ENCODE peak calls at places on chromosomes 4 and X, in four cellular contexts. One of them, this sample, is unnamed.

GRCh38 chr4:83207497-83208105 is 77.0 kb downstream of the COQ2 start:
- DNase-seq in heart right ventricle: no peak
- DNase-seq in SJSA1: peak; percentile 98
- DNase-seq in breast epithelium: no peak
- DNase-seq in this sample: no peak

GRCh38 chr4:134740290-134740689 is 538.7 kb upstream of the PABPC4L start:
- DNase-seq in SJSA1: no peak
- DNase-seq in heart right ventricle: no peak
- DNase-seq in breast epithelium: no peak
- DNase-seq in this sample: no peak

GRCh38 chr4:185634066-185634652 is 98.9 kb upstream of the PDLIM3 start:
- DNase-seq in breast epithelium: no peak
- DNase-seq in SJSA1: no peak
- DNase-seq in heart right ventricle: no peak
- DNase-seq in this sample: no peak

GRCh38 chrX:126557151-126557550 is 4.5 kb upstream of the DCAF12L1 start:
- DNase-seq in breast epithelium: no peak
- DNase-seq in heart right ventricle: no peak
- DNase-seq in SJSA1: no peak
- DNase-seq in this sample: no peak

GRCh38 chrX:40094041-40094899 is 3.5 kb downstream of the BCOR start:
- DNase-seq in SJSA1: peak; percentile 44
- DNase-seq in heart right ventricle: peak; percentile 66
- DNase-seq in breast epithelium: no peak
- DNase-seq in this sample: peak; percentile 69

GRCh38 chr4:54525602-54526001 is 132.2 kb upstream of the KIT start:
- DNase-seq in SJSA1: no peak
- DNase-seq in breast epithelium: peak; percentile 73
- DNase-seq in heart right ventricle: no peak
- DNase-seq in this sample: no peak

GRCh38 chr4:11791808-11792207 is 363.1 kb upstream of the HS3ST1 start:
- DNase-seq in SJSA1: no peak
- DNase-seq in heart right ventricle: no peak
- DNase-seq in breast epithelium: no peak
- DNase-seq in this sample: no peak

GRCh38 chr4:6208416-6208815 is 8.1 kb upstream of the JAKMIP1 start:
- DNase-seq in SJSA1: no peak
- DNase-seq in breast epithelium: no peak
- DNase-seq in heart right ventricle: no peak
- DNase-seq in this sample: no peak

GRCh38 chrX:102832661-102833060 is 104.4 kb upstream of the RAB40AL start:
- DNase-seq in heart right ventricle: no peak
- DNase-seq in SJSA1: peak; percentile 0
- DNase-seq in breast epithelium: no peak
- DNase-seq in this sample: no peak

GRCh38 chr4:153115322-153116100 is 88.7 kb upstream of the TRIM2 start:
- DNase-seq in heart right ventricle: no peak
- DNase-seq in breast epithelium: no peak
- DNase-seq in SJSA1: peak; percentile 86
- DNase-seq in this sample: no peak

GRCh38 chrX:35406386-35406785 is 391.8 kb upstream of the MAGEB16 start:
- DNase-seq in heart right ventricle: no peak
- DNase-seq in SJSA1: no peak
- DNase-seq in breast epithelium: no peak
- DNase-seq in this sample: no peak

GRCh38 chrX:115067812-115068211 is 50.4 kb upstream of the IL13RA2 start:
- DNase-seq in heart right ventricle: no peak
- DNase-seq in breast epithelium: no peak
- DNase-seq in SJSA1: no peak
- DNase-seq in this sample: no peak

GRCh38 chr4:86117781-86118302 is 242.0 kb downstream of the MAPK10 start:
- DNase-seq in breast epithelium: no peak
- DNase-seq in SJSA1: no peak
- DNase-seq in heart right ventricle: no peak
- DNase-seq in this sample: no peak

GRCh38 chrX:118730500-118731247 is 3.3 kb downstream of the IL13RA1 start:
- DNase-seq in breast epithelium: no peak
- DNase-seq in SJSA1: peak; percentile 14
- DNase-seq in heart right ventricle: no peak
- DNase-seq in this sample: no peak

GRCh38 chr4:36218121-36218520 is 26.2 kb downstream of the ARAP2 start:
- DNase-seq in SJSA1: no peak
- DNase-seq in breast epithelium: no peak
- DNase-seq in heart right ventricle: no peak
- DNase-seq in this sample: no peak

GRCh38 chr4:113468165-113469022 is 293.1 kb downstream of the CAMK2D start:
- DNase-seq in breast epithelium: peak; percentile 30
- DNase-seq in heart right ventricle: peak; percentile 19
- DNase-seq in SJSA1: peak; percentile 98
- DNase-seq in this sample: peak; percentile 55

GRCh38 chr4:91990726-91991125 is 313.0 kb upstream of the GRID2 start:
- DNase-seq in SJSA1: no peak
- DNase-seq in heart right ventricle: no peak
- DNase-seq in breast epithelium: no peak
- DNase-seq in this sample: no peak

GRCh38 chr4:101292901-101293300 is 54.4 kb downstream of the PPP3CA start:
- DNase-seq in SJSA1: no peak
- DNase-seq in breast epithelium: no peak
- DNase-seq in heart right ventricle: no peak
- DNase-seq in this sample: no peak

GRCh38 chrX:47623540-47624027 is 3.9 kb upstream of the SYN1 start:
- DNase-seq in heart right ventricle: peak; percentile 38
- DNase-seq in SJSA1: peak; percentile 20
- DNase-seq in breast epithelium: no peak
- DNase-seq in this sample: peak; percentile 29

GRCh38 chr4:123936615-123937014 is 540.0 kb downstream of the SPRY1 start:
- DNase-seq in SJSA1: peak; percentile 16
- DNase-seq in heart right ventricle: no peak
- DNase-seq in breast epithelium: no peak
- DNase-seq in this sample: no peak

GRCh38 chr4:27278615-27279014 is 418.0 kb downstream of the STIM2 start:
- DNase-seq in breast epithelium: no peak
- DNase-seq in heart right ventricle: no peak
- DNase-seq in SJSA1: no peak
- DNase-seq in this sample: no peak

GRCh38 chr4:54099959-54100606 is at the start of gene GSX2:
- DNase-seq in SJSA1: peak; percentile 24
- DNase-seq in heart right ventricle: peak; percentile 36
- DNase-seq in breast epithelium: no peak
- DNase-seq in this sample: peak; percentile 37

GRCh38 chr4:125169192-125169591 is 145.6 kb upstream of the FAT4 start:
- DNase-seq in SJSA1: no peak
- DNase-seq in heart right ventricle: no peak
- DNase-seq in breast epithelium: no peak
- DNase-seq in this sample: no peak

GRCh38 chr4:104444685-104445084 is 50.0 kb downstream of the CXXC4 start:
- DNase-seq in breast epithelium: no peak
- DNase-seq in SJSA1: no peak
- DNase-seq in heart right ventricle: no peak
- DNase-seq in this sample: no peak

GRCh38 chr4:109301691-109302365 is 630 bp downstream of the COL25A1 start:
- DNase-seq in heart right ventricle: peak; percentile 9
- DNase-seq in breast epithelium: no peak
- DNase-seq in SJSA1: no peak
- DNase-seq in this sample: no peak

GRCh38 chrX:96407501-96407900 is 277.1 kb upstream of the DIAPH2 start:
- DNase-seq in breast epithelium: no peak
- DNase-seq in heart right ventricle: no peak
- DNase-seq in SJSA1: peak; percentile 14
- DNase-seq in this sample: no peak

DNA sequence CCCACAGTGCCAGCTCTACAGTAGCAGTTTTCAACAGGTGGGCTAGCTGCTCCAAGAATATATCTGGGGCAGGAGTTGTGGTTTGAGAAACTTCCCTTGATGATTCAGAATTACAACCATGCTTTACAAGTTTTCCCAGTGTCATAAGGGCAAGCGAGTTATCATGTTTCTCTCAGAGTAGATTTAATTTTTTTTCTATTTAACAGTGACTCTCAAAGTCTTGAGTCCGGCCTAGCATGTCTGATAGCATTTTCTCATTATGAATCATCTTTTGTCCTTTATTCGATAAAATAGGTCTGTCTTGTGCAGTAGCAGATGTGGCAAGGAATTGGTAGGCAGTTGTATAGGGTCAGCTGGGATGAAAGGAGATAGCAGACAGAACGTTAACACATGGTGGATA is 62.2 kb upstream of the SPANXD start:
- DNase-seq in breast epithelium: no peak
- DNase-seq in SJSA1: no peak
- DNase-seq in heart right ventricle: no peak
- DNase-seq in this sample: no peak
- H3K9me3 ChIP-seq in breast epithelium: no peaks in the 10 kb centered on the region
- H3K9me3 ChIP-seq in SJSA1: no peaks in the 10 kb centered on the region
- H3K9me3 ChIP-seq in heart right ventricle: no peaks in the 10 kb centered on the region
- H3K9me3 ChIP-seq in this sample: no peaks in the 10 kb centered on the region

GRCh38 chr4:139200506-139200905 is 23.5 kb upstream of the ELF2 start:
- DNase-seq in SJSA1: no peak
- DNase-seq in breast epithelium: no peak
- DNase-seq in heart right ventricle: no peak
- DNase-seq in this sample: no peak
- H3K9me3 ChIP-seq in SJSA1: no peaks in the 10 kb centered on the region
- H3K9me3 ChIP-seq in breast epithelium: no peaks in the 10 kb centered on the region
- H3K9me3 ChIP-seq in heart right ventricle: no peaks in the 10 kb centered on the region
- H3K9me3 ChIP-seq in this sample: no peaks in the 10 kb centered on the region

DNA sequence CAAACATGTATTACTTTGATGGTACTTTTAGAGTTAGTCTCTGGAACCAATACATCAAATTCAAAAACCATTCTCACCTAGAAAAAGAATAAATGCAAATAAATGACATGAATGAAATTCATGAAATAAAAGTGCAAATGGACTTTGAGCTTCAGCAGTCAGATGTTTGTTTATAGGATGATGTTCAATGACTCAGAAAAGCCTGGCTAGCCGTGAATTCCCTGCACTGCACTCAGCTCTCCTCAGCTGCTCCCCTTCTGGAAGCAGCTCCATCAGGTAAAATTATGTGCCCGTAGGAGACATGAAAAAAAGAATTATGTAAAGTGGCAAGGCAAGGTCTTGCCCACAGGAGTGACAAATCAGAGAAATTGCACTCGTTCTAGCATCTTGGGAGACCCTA is 390.6 kb downstream of the GPM6A start:
- DNase-seq in breast epithelium: no peak
- DNase-seq in heart right ventricle: no peak
- DNase-seq in SJSA1: peak; percentile 56
- DNase-seq in this sample: no peak
- H3K9me3 ChIP-seq in breast epithelium: no peaks in the 10 kb centered on the region
- H3K9me3 ChIP-seq in heart right ventricle: no peaks in the 10 kb centered on the region
- H3K9me3 ChIP-seq in SJSA1: no peaks in the 10 kb centered on the region
- H3K9me3 ChIP-seq in this sample: peaks cover 16% of the 10 kb centered on the region

GRCh38 chrX:18151661-18152060 is 69.0 kb downstream of the BEND2 start:
- DNase-seq in SJSA1: no peak
- DNase-seq in breast epithelium: no peak
- DNase-seq in heart right ventricle: no peak
- DNase-seq in this sample: no peak
- H3K9me3 ChIP-seq in SJSA1: no peaks in the 10 kb centered on the region
- H3K9me3 ChIP-seq in breast epithelium: no peaks in the 10 kb centered on the region
- H3K9me3 ChIP-seq in heart right ventricle: no peaks in the 10 kb centered on the region
- H3K9me3 ChIP-seq in this sample: no peaks in the 10 kb centered on the region

DNA sequence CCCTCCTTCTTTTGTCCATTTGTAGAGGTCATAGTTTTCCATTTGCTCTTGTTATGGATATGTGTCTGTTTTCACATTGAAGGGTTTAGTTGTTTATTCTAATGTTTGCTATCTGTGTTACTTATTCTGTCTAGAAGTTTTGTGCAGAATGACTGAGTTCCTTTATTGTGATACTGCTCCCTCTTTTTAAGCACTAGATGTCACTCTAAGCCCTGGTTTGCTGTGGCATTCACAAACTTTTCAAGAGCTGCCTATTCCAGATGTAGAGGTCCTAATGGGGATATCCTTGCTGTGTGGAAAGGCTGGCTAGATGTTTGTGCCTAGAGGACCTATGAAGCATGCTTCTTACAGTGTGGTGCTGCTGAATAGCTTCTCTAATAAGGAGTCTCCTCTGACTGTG is 338.6 kb downstream of the SPIN4 start:
- DNase-seq in breast epithelium: no peak
- DNase-seq in heart right ventricle: no peak
- DNase-seq in SJSA1: no peak
- DNase-seq in this sample: no peak
- H3K9me3 ChIP-seq in breast epithelium: no peaks in the 10 kb centered on the region
- H3K9me3 ChIP-seq in heart right ventricle: no peaks in the 10 kb centered on the region
- H3K9me3 ChIP-seq in SJSA1: no peaks in the 10 kb centered on the region
- H3K9me3 ChIP-seq in this sample: peaks cover 5% of the 10 kb centered on the region

GRCh38 chr4:242121-242848 is 63.0 kb downstream of the ZNF732 start:
- DNase-seq in SJSA1: no peak
- DNase-seq in heart right ventricle: peak; percentile 50
- DNase-seq in breast epithelium: peak; percentile 24
- DNase-seq in this sample: peak; percentile 46

GRCh38 chr4:243407-243806 is 61.9 kb downstream of the ZNF732 start:
- DNase-seq in SJSA1: no peak
- DNase-seq in heart right ventricle: no peak
- DNase-seq in breast epithelium: no peak
- DNase-seq in this sample: no peak

DNA sequence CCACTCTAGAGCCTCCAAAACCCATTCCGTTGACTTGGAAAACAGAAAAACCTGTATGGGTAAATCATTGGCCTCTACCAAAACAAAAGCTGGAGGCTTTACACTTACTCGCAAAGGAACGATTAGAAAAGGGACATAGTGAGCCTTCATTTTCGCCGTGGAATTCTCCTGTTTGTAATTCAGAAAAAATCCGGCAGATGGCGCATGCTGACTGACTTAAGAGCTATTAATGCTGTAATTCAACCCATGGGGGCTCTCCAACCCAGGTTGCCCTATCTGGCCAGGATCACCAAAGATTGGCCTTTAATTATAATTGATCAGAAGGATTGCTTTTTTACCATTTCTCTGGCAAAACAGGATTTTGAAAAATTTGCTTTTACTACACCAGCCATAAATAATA is 60.8 kb downstream of the ZNF732 start:
- DNase-seq in SJSA1: no peak
- DNase-seq in breast epithelium: no peak
- DNase-seq in heart right ventricle: no peak
- DNase-seq in this sample: no peak
- H3K9me3 ChIP-seq in SJSA1: no peaks in the 10 kb centered on the region
- H3K9me3 ChIP-seq in breast epithelium: peaks cover 10% of the 10 kb centered on the region
- H3K9me3 ChIP-seq in heart right ventricle: no peaks in the 10 kb centered on the region
- H3K9me3 ChIP-seq in this sample: peaks cover 34% of the 10 kb centered on the region